ENCODE peak calls at places on chromosomes 12 and 14, in seven cellular contexts. W is HT1080; Q is activated T-helper 1 cell treated with anti-CD3 and anti-CD28 coated beads, Interleukin-2, amount 50 U/mL, for 16 hours; Z is epithelial cell of esophagus; K is activated gamma-delta T cell treated with Interleukin-2 at 50 U/mL for 16 hours; X is Ammon's horn; L is neural progenitor cell. T is an unnamed sample.

GRCh38 chr12:52395761-52396434 is 10.2 kb downstream of the KRT82 start:
- DNase-seq in W (no peak), Q (no peak), Z (peak; percentile 57), K (no peak), X (no peak), L (peak; percentile 54), T (no peak)

GRCh38 chr12:53327435-53328042 is 6.1 kb upstream of the AAAS start:
- DNase-seq in W (peak; percentile 24), Q (no peak), Z (no peak), K (no peak), X (no peak), L (no peak), T (no peak)

GRCh38 chr14:73740921-73741326 is 26.7 kb upstream of the PNMA1 start:
- DNase-seq in W (no peak), Q (no peak), Z (peak; percentile 84), K (no peak), X (no peak), L (no peak), T (no peak)

GRCh38 chr14:68786491-68787234 is 6.2 kb downstream of the ZFP36L1 start:
- DNase-seq in W (peak; percentile 84), Q (no peak), Z (peak; percentile 88), K (no peak), X (peak; percentile 31), L (peak; percentile 26), T (no peak)

GRCh38 chr14:66045572-66046021 is 440.6 kb upstream of the CCDC196 start:
- DNase-seq in W (peak; percentile 24), Q (no peak), Z (peak; percentile 19), K (no peak), X (no peak), L (peak; percentile 49), T (no peak)

GRCh38 chr12:57016348-57016747 is at the start of gene TAC3:
- DNase-seq in W (no peak), Q (no peak), Z (no peak), K (no peak), X (no peak), L (peak; percentile 67), T (no peak)

GRCh38 chr14:100816286-100816949 is 9.5 kb upstream of the MEG3 start:
- DNase-seq in W (no peak), Q (no peak), Z (no peak), K (no peak), X (no peak), L (no peak), T (no peak)

GRCh38 chr14:32469388-32470160 is 140.5 kb downstream of the AKAP6 start:
- DNase-seq in W (peak; percentile 39), Q (no peak), Z (peak; percentile 61), K (no peak), X (peak; percentile 69), L (peak; percentile 49), T (no peak)

GRCh38 chr12:16962889-16963288 is 356.9 kb upstream of the LMO3 start:
- DNase-seq in W (no peak), Q (no peak), Z (no peak), K (no peak), X (no peak), L (no peak), T (no peak)

GRCh38 chr12:124397807-124398577 is 103.1 kb downstream of the RFLNA start:
- DNase-seq in W (no peak), Q (no peak), Z (peak; percentile 28), K (no peak), X (no peak), L (no peak), T (no peak)